ENCODE peak calls at places on chromosomes 5 and 9, in five cellular contexts. K is occipital lobe, H is WTC11, L is head of caudate nucleus, W is HuH-7. R is an unnamed sample.

GRCh38 chr5:113387844-113388243 is 46.9 kb downstream of the TSSK1B start:
- DNase-seq in K (no peak), H (no peak), L (no peak), W (no peak), R (no peak)

GRCh38 chr9:16545639-16546038 is 324.8 kb downstream of the BNC2 start:
- DNase-seq in K (no peak), H (no peak), L (no peak), W (no peak), R (no peak)

GRCh38 chr9:134624827-134625181 is 16.8 kb upstream of the COL5A1 start:
- DNase-seq in K (no peak), H (peak; percentile 2), L (peak; percentile 2), W (no peak), R (no peak)

GRCh38 chr5:150918613-150919012 is 13.8 kb upstream of the ZNF300 start:
- DNase-seq in K (no peak), H (no peak), L (no peak), W (no peak), R (no peak)

GRCh38 chr9:123996731-123997421 is 14.7 kb upstream of the LHX2 start:
- DNase-seq in K (no peak), H (peak; percentile 29), L (no peak), W (no peak), R (no peak)

GRCh38 chr9:126471084-126471611 is 142.6 kb upstream of the LMX1B start:
- DNase-seq in K (peak; percentile 25), H (no peak), L (peak; percentile 53), W (no peak), R (peak; percentile 99)

GRCh38 chr5:175873090-175873454 is 1.7 kb downstream of the CPLX2 start:
- DNase-seq in K (peak; percentile 51), H (peak; percentile 84), L (peak; percentile 83), W (no peak), R (no peak)

GRCh38 chr5:102762095-102762534 is 7.0 kb downstream of the PAM start:
- DNase-seq in K (no peak), H (no peak), L (no peak), W (no peak), R (no peak)

R was measured in HL-60.